ENCODE peak calls at places on chromosomes 2 and 18, in five cellular contexts. O is fibroblast of lung, X is uterus, F is hepatocyte, Y is heart left ventricle. L is an unnamed sample. For H3K4me1 and H3K9me3, the result is how much of the 10 kb centered on the place peaks cover.

GRCh38 chr2:235864311-235864710 is 303.9 kb downstream of the GBX2 start:
- DNase-seq in F (no peak), X (no peak), Y (no peak), O (no peak), L (no peak)

GRCh38 chr2:127106457-127106997 is 427 bp downstream of the BIN1 start:
- DNase-seq in Y (no peak), X (no peak), O (no peak), F (peak), L (peak)

GRCh38 chr2:40155728-40156127 is 296.2 kb downstream of the SLC8A1 start:
- DNase-seq in X (no peak), O (no peak), F (no peak), Y (no peak), L (no peak)

GRCh38 chr2:27652790-27653189 is 10.6 kb downstream of the SUPT7L start:
- DNase-seq in Y (no peak), X (no peak), O (no peak), F (no peak), L (no peak)

GRCh38 chr18:49560277-49561126 is 1.4 kb upstream of the LIPG start:
- DNase-seq in F (peak), X (no peak), Y (no peak), O (no peak), L (no peak)

GRCh38 chr2:103353754-103354153 is 591.9 kb downstream of the TMEM182 start:
- DNase-seq in O (no peak), F (no peak), X (no peak), Y (no peak), L (no peak)

GRCh38 chr2:10513201-10513600 is 65.1 kb upstream of the ODC1 start:
- DNase-seq in X (no peak), Y (no peak), O (no peak), F (no peak), L (no peak)

GRCh38 chr2:7191927-7192326 is 274.7 kb downstream of the RNF144A start:
- DNase-seq in O (peak), X (no peak), F (peak), Y (no peak), L (no peak)

GRCh38 chr2:177322801-177323261 is 58.3 kb upstream of the NFE2L2 start:
- DNase-seq in Y (no peak), F (no peak), O (no peak), X (no peak), L (no peak)

GRCh38 chr18:79934311-79935097 is 16.9 kb downstream of the SLC66A2 start:
- DNase-seq in F (peak), X (peak), Y (peak), O (no peak), L (no peak)

GRCh38 chr2:28161466-28161865 is 231.2 kb upstream of the FOSL2 start:
- DNase-seq in X (no peak), O (peak), F (no peak), Y (no peak), L (no peak)

GRCh38 chr2:219297766-219298456 is 11.3 kb downstream of the PTPRN start:
- DNase-seq in Y (no peak), O (no peak), X (no peak), F (no peak), L (no peak)

GRCh38 chr18:77804382-77804781 is 554.7 kb downstream of the GALR1 start:
- DNase-seq in O (no peak), X (no peak), Y (no peak), F (no peak), L (no peak)

GRCh38 chr2:17719562-17720371 is 33.8 kb downstream of the SMC6 start:
- DNase-seq in Y (no peak), F (peak), X (no peak), O (peak), L (peak)

GRCh38 chr2:42999391-42999811 is 207.0 kb upstream of the HAAO start:
- DNase-seq in X (peak), F (peak), Y (no peak), O (no peak), L (no peak)

GRCh38 chr2:24380687-24381271 is 20.4 kb upstream of the ITSN2 start:
- DNase-seq in O (no peak), Y (no peak), X (no peak), F (peak), L (no peak)

GRCh38 chr2:4653989-4654388 is 950.6 kb downstream of the DCDC2C start:
- DNase-seq in X (no peak), Y (no peak), F (no peak), O (no peak), L (no peak)

GRCh38 chr2:31060397-31060796 is 77.8 kb downstream of the GALNT14 start:
- DNase-seq in X (no peak), O (no peak), Y (no peak), F (peak), L (no peak)

GRCh38 chr2:172102858-172103359 is at the start of gene DLX2:
- DNase-seq in Y (peak), F (peak), O (peak), X (peak), L (peak)

GRCh38 chr2:221372156-221372870 is 199.8 kb downstream of the EPHA4 start:
- DNase-seq in F (no peak), Y (no peak), X (no peak), O (no peak), L (no peak)

GRCh38 chr2:84052043-84052442 is 407.0 kb downstream of the SUCLG1 start:
- DNase-seq in Y (no peak), O (no peak), F (no peak), X (no peak), L (no peak)

GRCh38 chr2:157691695-157692094 is 63.0 kb upstream of the ACVR1C start:
- DNase-seq in O (peak), F (no peak), Y (no peak), X (no peak), L (no peak)

GRCh38 chr2:235520787-235521186 is 26.9 kb downstream of the AGAP1 start:
- DNase-seq in X (no peak), F (no peak), Y (no peak), O (no peak), L (no peak)

GRCh38 chr2:156459720-156460119 is 23.5 kb downstream of the GPD2 start:
- DNase-seq in X (no peak), O (no peak), Y (peak), F (no peak), L (no peak)

GRCh38 chr2:12361506-12361905 is 355.2 kb upstream of the TRIB2 start:
- DNase-seq in Y (no peak), F (no peak), O (no peak), X (no peak), L (no peak)

GRCh38 chr2:6960659-6961058 is 43.4 kb downstream of the RNF144A start:
- DNase-seq in X (peak), O (peak), Y (no peak), F (peak), L (no peak)

GRCh38 chr2:212926948-212927347 is 224.5 kb downstream of the IKZF2 start:
- DNase-seq in O (no peak), Y (peak), X (no peak), F (no peak), L (no peak)

GRCh38 chr2:147568109-147568508 is 276.7 kb upstream of the ACVR2A start:
- DNase-seq in F (no peak), Y (no peak), X (no peak), O (no peak), L (no peak)

GRCh38 chr2:196677404-196677803 is 37.9 kb downstream of the CCDC150 start:
- DNase-seq in Y (no peak), X (no peak), O (peak), F (peak), L (no peak)

GRCh38 chr18:3612315-3612714 is 162.3 kb downstream of the TGIF1 start:
- DNase-seq in F (no peak), Y (no peak), O (no peak), X (no peak), L (no peak)

GRCh38 chr18:34097312-34097711 is 127.4 kb downstream of the NOL4 start:
- DNase-seq in F (no peak), Y (no peak), O (peak), X (no peak), L (no peak)

GRCh38 chr2:75960134-75961009 is 249.7 kb upstream of the GCFC2 start:
- DNase-seq in X (no peak), F (no peak), Y (no peak), O (no peak), L (no peak)

GRCh38 chr2:1556776-1557466 is 143.7 kb downstream of the TPO start:
- DNase-seq in Y (no peak), F (peak), X (no peak), O (peak), L (no peak)

GRCh38 chr2:120316071-120316470 is 29.9 kb upstream of the INHBB start:
- DNase-seq in F (no peak), O (no peak), X (no peak), Y (no peak), L (no peak)

GRCh38 chr18:10453885-10454772 is at the start of gene APCDD1:
- DNase-seq in Y (peak), X (peak), O (peak), F (peak), L (no peak)

GRCh38 chr18:58370096-58370495 is 258.8 kb downstream of the ALPK2 start:
- DNase-seq in Y (no peak), O (no peak), F (no peak), X (no peak), L (no peak)

DNA sequence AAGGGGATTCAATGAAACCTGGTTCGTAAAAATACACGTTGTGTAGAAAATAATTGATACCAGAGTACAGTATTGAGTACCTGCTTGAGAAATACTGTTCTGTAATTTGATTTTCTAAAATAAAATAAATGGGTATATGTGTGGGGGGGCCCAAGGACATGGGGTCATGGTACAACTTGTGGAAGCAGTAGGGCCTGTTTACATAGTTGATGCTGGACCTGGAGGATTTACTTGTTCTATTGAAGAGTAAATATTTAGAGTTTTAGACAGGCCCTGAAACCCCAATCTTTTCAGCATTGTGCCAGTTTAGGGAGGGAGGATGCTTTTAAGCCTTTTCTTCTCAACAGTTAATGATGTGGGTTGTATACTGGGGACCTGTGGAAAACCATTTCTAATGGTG is 11.7 kb downstream of the CERS6 start:
- DNase-seq in Y (no peak), X (no peak), O (no peak), F (no peak), L (no peak)
- H3K4me1 ChIP-seq in Y (under half), X (under half), O (under half), F (half or more), L (under half)

DNA sequence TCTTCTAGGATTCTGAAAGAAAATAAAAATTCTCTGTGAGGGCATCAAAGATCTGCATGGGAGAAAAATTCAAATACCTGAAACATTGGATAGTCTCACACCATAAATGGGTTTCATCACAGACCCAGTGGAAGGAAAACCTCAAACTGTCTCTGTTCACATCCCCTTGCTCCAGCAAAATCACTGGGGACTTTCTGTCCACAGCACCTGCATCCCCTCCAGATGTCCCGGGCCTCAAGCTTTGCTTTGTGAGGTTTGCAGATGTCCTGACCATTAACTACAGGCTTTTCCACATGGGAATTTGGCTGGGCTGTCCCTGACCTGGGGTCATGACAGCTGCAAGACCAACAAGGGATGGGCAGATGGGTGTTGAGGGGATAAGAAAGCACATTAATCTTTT is 427.9 kb downstream of the TXNL1 start:
- DNase-seq in F (no peak), O (no peak), X (no peak), Y (peak), L (no peak)
- H3K9me3 ChIP-seq in F (under half), O (under half), X (under half), Y (under half), L (under half)

DNA sequence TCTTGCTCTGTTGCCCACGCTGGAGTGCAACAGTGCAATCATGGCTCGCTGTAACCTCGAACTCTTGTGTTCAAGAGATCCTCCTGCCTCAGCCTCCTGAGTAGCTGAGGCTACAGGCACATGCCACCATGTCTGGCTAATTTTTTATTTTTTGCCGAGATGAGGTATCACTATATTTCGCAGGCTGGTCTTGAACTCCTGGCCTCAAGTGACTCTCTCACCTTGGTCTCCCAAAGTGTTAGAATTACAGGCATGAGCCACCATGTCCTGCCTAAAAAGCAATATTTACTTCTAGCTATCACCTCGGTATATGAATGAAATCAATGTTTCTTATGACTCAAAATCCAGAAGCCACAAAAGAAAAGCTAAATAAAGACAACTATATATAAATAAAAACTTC is 2.2 kb downstream of the BUB1 start:
- DNase-seq in F (no peak), Y (no peak), X (no peak), O (no peak), L (no peak)
- H3K4me1 ChIP-seq in F (under half), Y (under half), X (under half), O (under half), L (under half)

GRCh38 chr2:233855345-233855744 is 1.0 kb upstream of the HJURP start:
- DNase-seq in X (no peak), Y (no peak), O (no peak), F (no peak), L (no peak)
- H3K9me3 ChIP-seq in X (under half), Y (under half), O (under half), F (under half), L (under half)

L was measured in CD4-positive, CD25-positive, alpha-beta regulatory T cell.